ENCODE peak calls at places on chromosomes 13 and 19, in five cellular contexts. One of them, this sample, is unnamed.

GRCh38 chr19:57566396-57567256 is 7.0 kb upstream of the ZNF550 start:
- DNase-seq in stimulated activated CD4-positive, alpha-beta T cell treated with anti-CD3 and anti-CD28 coated beads, Interleukin-1b, Interleukin-23, amount 100 ng/mL, for 1 hour: no peak
- DNase-seq in lower leg skin: no peak
- DNase-seq in caudate nucleus: no peak
- DNase-seq in NCI-H1694 treated with DMSO at 0.1 percent for 48 hours: no peak
- DNase-seq in this sample: no peak

GRCh38 chr19:4754248-4754647 is 30.6 kb upstream of the DPP9 start:
- DNase-seq in stimulated activated CD4-positive, alpha-beta T cell treated with anti-CD3 and anti-CD28 coated beads, Interleukin-1b, Interleukin-23, amount 100 ng/mL, for 1 hour: no peak
- DNase-seq in lower leg skin: no peak
- DNase-seq in caudate nucleus: no peak
- DNase-seq in NCI-H1694 treated with DMSO at 0.1 percent for 48 hours: no peak
- DNase-seq in this sample: no peak

GRCh38 chr13:102399791-102400618 is 1.8 kb downstream of the FGF14 start:
- DNase-seq in stimulated activated CD4-positive, alpha-beta T cell treated with anti-CD3 and anti-CD28 coated beads, Interleukin-1b, Interleukin-23, amount 100 ng/mL, for 1 hour: no peak
- DNase-seq in lower leg skin: no peak
- DNase-seq in caudate nucleus: peak
- DNase-seq in NCI-H1694 treated with DMSO at 0.1 percent for 48 hours: peak
- DNase-seq in this sample: no peak

GRCh38 chr13:79866436-79866835 is 385.5 kb downstream of the NDFIP2 start:
- DNase-seq in stimulated activated CD4-positive, alpha-beta T cell treated with anti-CD3 and anti-CD28 coated beads, Interleukin-1b, Interleukin-23, amount 100 ng/mL, for 1 hour: no peak
- DNase-seq in lower leg skin: no peak
- DNase-seq in caudate nucleus: no peak
- DNase-seq in NCI-H1694 treated with DMSO at 0.1 percent for 48 hours: no peak
- DNase-seq in this sample: no peak

GRCh38 chr19:4699826-4700572 is 23.6 kb downstream of the DPP9 start:
- DNase-seq in stimulated activated CD4-positive, alpha-beta T cell treated with anti-CD3 and anti-CD28 coated beads, Interleukin-1b, Interleukin-23, amount 100 ng/mL, for 1 hour: no peak
- DNase-seq in lower leg skin: no peak
- DNase-seq in caudate nucleus: no peak
- DNase-seq in NCI-H1694 treated with DMSO at 0.1 percent for 48 hours: no peak
- DNase-seq in this sample: no peak

GRCh38 chr13:41019027-41019487 is at the start of gene ELF1:
- DNase-seq in stimulated activated CD4-positive, alpha-beta T cell treated with anti-CD3 and anti-CD28 coated beads, Interleukin-1b, Interleukin-23, amount 100 ng/mL, for 1 hour: no peak
- DNase-seq in lower leg skin: peak
- DNase-seq in caudate nucleus: no peak
- DNase-seq in NCI-H1694 treated with DMSO at 0.1 percent for 48 hours: no peak
- DNase-seq in this sample: no peak

GRCh38 chr19:33639034-33639681 is 17.4 kb downstream of the CHST8 start:
- DNase-seq in stimulated activated CD4-positive, alpha-beta T cell treated with anti-CD3 and anti-CD28 coated beads, Interleukin-1b, Interleukin-23, amount 100 ng/mL, for 1 hour: no peak
- DNase-seq in lower leg skin: no peak
- DNase-seq in caudate nucleus: no peak
- DNase-seq in NCI-H1694 treated with DMSO at 0.1 percent for 48 hours: peak
- DNase-seq in this sample: no peak

GRCh38 chr13:79531542-79532239 is 50.7 kb downstream of the NDFIP2 start:
- DNase-seq in stimulated activated CD4-positive, alpha-beta T cell treated with anti-CD3 and anti-CD28 coated beads, Interleukin-1b, Interleukin-23, amount 100 ng/mL, for 1 hour: no peak
- DNase-seq in lower leg skin: no peak
- DNase-seq in caudate nucleus: no peak
- DNase-seq in NCI-H1694 treated with DMSO at 0.1 percent for 48 hours: no peak
- DNase-seq in this sample: no peak

GRCh38 chr19:30883071-30883470 is 466.2 kb downstream of the TSHZ3 start:
- DNase-seq in stimulated activated CD4-positive, alpha-beta T cell treated with anti-CD3 and anti-CD28 coated beads, Interleukin-1b, Interleukin-23, amount 100 ng/mL, for 1 hour: no peak
- DNase-seq in lower leg skin: no peak
- DNase-seq in caudate nucleus: no peak
- DNase-seq in NCI-H1694 treated with DMSO at 0.1 percent for 48 hours: no peak
- DNase-seq in this sample: no peak

GRCh38 chr19:42023121-42023942 is 29.3 kb upstream of the ATP1A3 start:
- DNase-seq in stimulated activated CD4-positive, alpha-beta T cell treated with anti-CD3 and anti-CD28 coated beads, Interleukin-1b, Interleukin-23, amount 100 ng/mL, for 1 hour: no peak
- DNase-seq in lower leg skin: no peak
- DNase-seq in caudate nucleus: no peak
- DNase-seq in NCI-H1694 treated with DMSO at 0.1 percent for 48 hours: peak
- DNase-seq in this sample: no peak

GRCh38 chr19:5644051-5644450 is 21.2 kb downstream of the SAFB start:
- DNase-seq in stimulated activated CD4-positive, alpha-beta T cell treated with anti-CD3 and anti-CD28 coated beads, Interleukin-1b, Interleukin-23, amount 100 ng/mL, for 1 hour: no peak
- DNase-seq in lower leg skin: no peak
- DNase-seq in caudate nucleus: no peak
- DNase-seq in NCI-H1694 treated with DMSO at 0.1 percent for 48 hours: no peak
- DNase-seq in this sample: no peak

This sample was measured in H1.